ENCODE peak calls at places on chromosomes 1 and 21, in ten cellular contexts. Q is activated CD8-positive, alpha-beta memory T cell treated with anti-CD3 and anti-CD28 coated beads for 4 hours; R is activated CD4-positive, alpha-beta memory T cell treated with anti-CD3 and anti-CD28 coated beads, Interleukin-2, amount 10 ng/mL, durations not matched to agents 7 days and 5 days; P is AG04450; G is stimulated activated effector memory CD8-positive, alpha-beta T cell treated with anti-CD3 and anti-CD28 coated beads, Interleukin-12 subunit alpha, Interleukin-12 subunit beta, amount 100 ng/mL, for 72 hours; U is aorta; V is stimulated activated CD8-positive, alpha-beta memory T cell treated with anti-CD3 and anti-CD28 coated beads, Interleukin-4, amount 100 ng/mL, for 4 hours; J is AG09319; T is GDM1; K is cardiac fibroblast. W is an unnamed sample.

GRCh38 chr1:216183007-216183406 is 240.2 kb downstream of the USH2A start:
- DNase-seq in Q (no peak), R (no peak), P (peak; percentile 15), G (no peak), U (no peak), V (no peak), J (no peak), T (no peak), K (peak; percentile 2), W (no peak)

GRCh38 chr1:38728176-38728908 is 131.2 kb downstream of the RRAGC start:
- DNase-seq in Q (no peak), R (no peak), P (no peak), G (no peak), U (peak; percentile 88), V (no peak), J (no peak), T (no peak), K (peak; percentile 78), W (no peak)

GRCh38 chr1:198903203-198903602 is 264.4 kb downstream of the PTPRC start:
- DNase-seq in Q (no peak), R (no peak), P (no peak), G (no peak), U (no peak), V (no peak), J (no peak), T (no peak), K (no peak), W (no peak)

GRCh38 chr1:7403265-7404045 is 367.6 kb upstream of the VAMP3 start:
- DNase-seq in Q (no peak), R (peak; percentile 11), P (no peak), G (no peak), U (peak; percentile 37), V (no peak), J (no peak), T (no peak), K (no peak), W (no peak)

GRCh38 chr1:160376525-160377131 is 9.8 kb downstream of the NHLH1 start:
- DNase-seq in Q (no peak), R (peak; percentile 38), P (peak; percentile 37), G (no peak), U (no peak), V (no peak), J (peak; percentile 24), T (peak; percentile 63), K (peak; percentile 81), W (peak; percentile 55)

GRCh38 chr1:24727490-24728214 is 17.6 kb upstream of the CLIC4 start:
- DNase-seq in Q (no peak), R (no peak), P (no peak), G (no peak), U (peak; percentile 82), V (no peak), J (peak; percentile 49), T (peak; percentile 68), K (peak; percentile 91), W (peak; percentile 25)

GRCh38 chr1:67722292-67722944 is 37.4 kb downstream of the GADD45A start:
- DNase-seq in Q (no peak), R (no peak), P (no peak), G (no peak), U (no peak), V (no peak), J (no peak), T (no peak), K (no peak), W (no peak)

GRCh38 chr1:152252157-152252556 is 28.2 kb upstream of the HRNR start:
- DNase-seq in Q (no peak), R (no peak), P (no peak), G (no peak), U (no peak), V (no peak), J (no peak), T (no peak), K (peak; percentile 15), W (no peak)

GRCh38 chr1:153343040-153343681 is 5.5 kb downstream of the PGLYRP4 start:
- DNase-seq in Q (no peak), R (no peak), P (no peak), G (no peak), U (no peak), V (no peak), J (no peak), T (no peak), K (no peak), W (no peak)

GRCh38 chr1:107135466-107135865 is 5.4 kb upstream of the NTNG1 start:
- DNase-seq in Q (no peak), R (peak; percentile 20), P (peak; percentile 11), G (no peak), U (no peak), V (no peak), J (no peak), T (peak; percentile 10), K (peak; percentile 33), W (no peak)

GRCh38 chr21:15159382-15160020 is 94.7 kb upstream of the NRIP1 start:
- DNase-seq in Q (no peak), R (no peak), P (no peak), G (no peak), U (no peak), V (no peak), J (no peak), T (no peak), K (no peak), W (no peak)

GRCh38 chr1:97252076-97252475 is 530.5 kb downstream of the PTBP2 start:
- DNase-seq in Q (no peak), R (no peak), P (no peak), G (no peak), U (no peak), V (no peak), J (peak; percentile 76), T (no peak), K (peak; percentile 94), W (no peak)

GRCh38 chr1:170891872-170892271 is 43.5 kb upstream of the MROH9 start:
- DNase-seq in Q (no peak), R (no peak), P (no peak), G (no peak), U (no peak), V (no peak), J (no peak), T (no peak), K (no peak), W (no peak)

GRCh38 chr21:33155005-33155404 is 74.7 kb upstream of the IFNAR2 start:
- DNase-seq in Q (no peak), R (no peak), P (no peak), G (no peak), U (no peak), V (no peak), J (no peak), T (no peak), K (no peak), W (no peak)

GRCh38 chr1:200359610-200360163 is 50.1 kb downstream of the ZNF281 start:
- DNase-seq in Q (no peak), R (no peak), P (no peak), G (no peak), U (no peak), V (no peak), J (no peak), T (no peak), K (peak; percentile 87), W (no peak)

GRCh38 chr1:7940745-7941436 is at the start of gene TNFRSF9:
- DNase-seq in Q (peak; percentile 75), R (peak; percentile 65), P (no peak), G (peak; percentile 64), U (no peak), V (peak; percentile 76), J (no peak), T (no peak), K (peak; percentile 66), W (peak; percentile 62)

GRCh38 chr1:93631626-93632365 is 49.8 kb downstream of the BCAR3 start:
- DNase-seq in Q (no peak), R (no peak), P (no peak), G (no peak), U (no peak), V (no peak), J (no peak), T (peak; percentile 12), K (no peak), W (no peak)

GRCh38 chr1:48687271-48688045 is 89.2 kb downstream of the BEND5 start:
- DNase-seq in Q (no peak), R (no peak), P (no peak), G (no peak), U (no peak), V (no peak), J (no peak), T (no peak), K (no peak), W (no peak)

GRCh38 chr1:89759036-89759435 is 61.8 kb upstream of the LRRC8D start:
- DNase-seq in Q (no peak), R (no peak), P (no peak), G (no peak), U (no peak), V (no peak), J (no peak), T (no peak), K (no peak), W (no peak)